ENCODE peak calls at places on chromosomes 13 and 19, in nine cellular contexts. One of them, this sample, is unnamed.

GRCh38 chr19:49676136-49676689 is 858 bp upstream of the PRMT1 start:
- DNase-seq in GM12865: peak; percentile 95
- DNase-seq in stomach: peak; percentile 84
- DNase-seq in OCI-LY7: peak; percentile 91
- DNase-seq in HCT116: peak; percentile 97
- DNase-seq in GM12878: peak; percentile 84
- DNase-seq in colonic mucosa: peak; percentile 90
- DNase-seq in testis: peak; percentile 88
- DNase-seq in PC-3: peak; percentile 86
- DNase-seq in this sample: peak; percentile 95

GRCh38 chr13:114062341-114062740 is 70.1 kb downstream of the RASA3 start:
- DNase-seq in GM12865: no peak
- DNase-seq in stomach: no peak
- DNase-seq in OCI-LY7: no peak
- DNase-seq in HCT116: no peak
- DNase-seq in GM12878: no peak
- DNase-seq in colonic mucosa: no peak
- DNase-seq in testis: no peak
- DNase-seq in PC-3: no peak
- DNase-seq in this sample: no peak

GRCh38 chr13:66617786-66618185 is 612.4 kb downstream of the PCDH9 start:
- DNase-seq in GM12865: no peak
- DNase-seq in stomach: no peak
- DNase-seq in OCI-LY7: no peak
- DNase-seq in HCT116: no peak
- DNase-seq in GM12878: no peak
- DNase-seq in colonic mucosa: no peak
- DNase-seq in testis: no peak
- DNase-seq in PC-3: no peak
- DNase-seq in this sample: no peak

GRCh38 chr19:45443462-45444317 is 20.0 kb upstream of the ERCC1 start:
- DNase-seq in GM12865: peak; percentile 81
- DNase-seq in stomach: peak; percentile 97
- DNase-seq in OCI-LY7: peak; percentile 43
- DNase-seq in HCT116: peak; percentile 83
- DNase-seq in GM12878: no peak
- DNase-seq in colonic mucosa: peak; percentile 97
- DNase-seq in testis: peak; percentile 94
- DNase-seq in PC-3: peak; percentile 93
- DNase-seq in this sample: peak; percentile 94

GRCh38 chr13:71242191-71242590 is 624.8 kb downstream of the DACH1 start:
- DNase-seq in GM12865: no peak
- DNase-seq in stomach: no peak
- DNase-seq in OCI-LY7: no peak
- DNase-seq in HCT116: no peak
- DNase-seq in GM12878: no peak
- DNase-seq in colonic mucosa: no peak
- DNase-seq in testis: no peak
- DNase-seq in PC-3: no peak
- DNase-seq in this sample: no peak

GRCh38 chr13:48542581-48543341 is 9.9 kb upstream of the RCBTB2 start:
- DNase-seq in GM12865: no peak
- DNase-seq in stomach: peak; percentile 58
- DNase-seq in OCI-LY7: peak; percentile 40
- DNase-seq in HCT116: no peak
- DNase-seq in GM12878: no peak
- DNase-seq in colonic mucosa: peak; percentile 45
- DNase-seq in testis: peak; percentile 66
- DNase-seq in PC-3: no peak
- DNase-seq in this sample: no peak

GRCh38 chr19:29378126-29378525 is 147.7 kb upstream of the VSTM2B start:
- DNase-seq in GM12865: no peak
- DNase-seq in stomach: no peak
- DNase-seq in OCI-LY7: no peak
- DNase-seq in HCT116: no peak
- DNase-seq in GM12878: no peak
- DNase-seq in colonic mucosa: peak; percentile 6
- DNase-seq in testis: no peak
- DNase-seq in PC-3: no peak
- DNase-seq in this sample: no peak

GRCh38 chr19:55474269-55475265 is 1.9 kb upstream of the ZNF628 start:
- DNase-seq in GM12865: no peak
- DNase-seq in stomach: no peak
- DNase-seq in OCI-LY7: no peak
- DNase-seq in HCT116: no peak
- DNase-seq in GM12878: no peak
- DNase-seq in colonic mucosa: no peak
- DNase-seq in testis: no peak
- DNase-seq in PC-3: no peak
- DNase-seq in this sample: peak; percentile 69

GRCh38 chr19:19630426-19630825 is 2.4 kb upstream of the LPAR2 start:
- DNase-seq in GM12865: no peak
- DNase-seq in stomach: no peak
- DNase-seq in OCI-LY7: no peak
- DNase-seq in HCT116: no peak
- DNase-seq in GM12878: no peak
- DNase-seq in colonic mucosa: no peak
- DNase-seq in testis: no peak
- DNase-seq in PC-3: no peak
- DNase-seq in this sample: no peak

GRCh38 chr13:30791354-30791921 is 56.1 kb downstream of the ALOX5AP start:
- DNase-seq in GM12865: no peak
- DNase-seq in stomach: no peak
- DNase-seq in OCI-LY7: no peak
- DNase-seq in HCT116: no peak
- DNase-seq in GM12878: no peak
- DNase-seq in colonic mucosa: no peak
- DNase-seq in testis: peak; percentile 44
- DNase-seq in PC-3: no peak
- DNase-seq in this sample: no peak

GRCh38 chr13:39810091-39810877 is 154.8 kb downstream of the COG6 start:
- DNase-seq in GM12865: no peak
- DNase-seq in stomach: no peak
- DNase-seq in OCI-LY7: no peak
- DNase-seq in HCT116: no peak
- DNase-seq in GM12878: no peak
- DNase-seq in colonic mucosa: no peak
- DNase-seq in testis: no peak
- DNase-seq in PC-3: peak; percentile 17
- DNase-seq in this sample: peak; percentile 39

GRCh38 chr19:50432658-50433057 is at the start of gene MYBPC2:
- DNase-seq in GM12865: peak; percentile 53
- DNase-seq in stomach: peak; percentile 31
- DNase-seq in OCI-LY7: peak; percentile 71
- DNase-seq in HCT116: no peak
- DNase-seq in GM12878: no peak
- DNase-seq in colonic mucosa: no peak
- DNase-seq in testis: no peak
- DNase-seq in PC-3: no peak
- DNase-seq in this sample: no peak

GRCh38 chr13:111515648-111516047 is 195.2 kb downstream of the TEX29 start:
- DNase-seq in GM12865: no peak
- DNase-seq in stomach: no peak
- DNase-seq in OCI-LY7: no peak
- DNase-seq in HCT116: no peak
- DNase-seq in GM12878: no peak
- DNase-seq in colonic mucosa: no peak
- DNase-seq in testis: peak; percentile 9
- DNase-seq in PC-3: no peak
- DNase-seq in this sample: no peak

GRCh38 chr13:45328661-45329105 is 12.3 kb downstream of the TPT1 start:
- DNase-seq in GM12865: no peak
- DNase-seq in stomach: no peak
- DNase-seq in OCI-LY7: no peak
- DNase-seq in HCT116: no peak
- DNase-seq in GM12878: no peak
- DNase-seq in colonic mucosa: no peak
- DNase-seq in testis: no peak
- DNase-seq in PC-3: no peak
- DNase-seq in this sample: no peak

GRCh38 chr13:101452519-101453485 is at the start of gene ITGBL1:
- DNase-seq in GM12865: peak; percentile 20
- DNase-seq in stomach: no peak
- DNase-seq in OCI-LY7: no peak
- DNase-seq in HCT116: no peak
- DNase-seq in GM12878: no peak
- DNase-seq in colonic mucosa: no peak
- DNase-seq in testis: no peak
- DNase-seq in PC-3: peak; percentile 41
- DNase-seq in this sample: no peak
- H3K4me3 ChIP-seq in GM12865: peak within 1 kb of the TSS; percentile 7
- H3K4me3 ChIP-seq in stomach: peak within 1 kb of the TSS; percentile 49
- H3K4me3 ChIP-seq in OCI-LY7: no peak within 1 kb of the TSS
- H3K4me3 ChIP-seq in HCT116: no peak within 1 kb of the TSS
- H3K4me3 ChIP-seq in GM12878: peak within 1 kb of the TSS; percentile 11
- H3K4me3 ChIP-seq in colonic mucosa: peak within 1 kb of the TSS; percentile 30
- H3K4me3 ChIP-seq in testis: peak within 1 kb of the TSS; percentile 39
- H3K4me3 ChIP-seq in PC-3: peak within 1 kb of the TSS; percentile 85
- H3K4me3 ChIP-seq in this sample: peak within 1 kb of the TSS; percentile 21

GRCh38 chr19:51641648-51642047 is 5.0 kb downstream of the SIGLEC14 start:
- DNase-seq in GM12865: no peak
- DNase-seq in stomach: no peak
- DNase-seq in OCI-LY7: no peak
- DNase-seq in HCT116: no peak
- DNase-seq in GM12878: no peak
- DNase-seq in colonic mucosa: no peak
- DNase-seq in testis: no peak
- DNase-seq in PC-3: no peak
- DNase-seq in this sample: no peak

GRCh38 chr19:51632126-51632525 is 1.9 kb upstream of the SIGLEC5 start:
- DNase-seq in GM12865: no peak
- DNase-seq in stomach: no peak
- DNase-seq in OCI-LY7: no peak
- DNase-seq in HCT116: no peak
- DNase-seq in GM12878: no peak
- DNase-seq in colonic mucosa: no peak
- DNase-seq in testis: no peak
- DNase-seq in PC-3: no peak
- DNase-seq in this sample: no peak

GRCh38 chr19:51639916-51640315 is 6.7 kb downstream of the SIGLEC14 start:
- DNase-seq in GM12865: no peak
- DNase-seq in stomach: no peak
- DNase-seq in OCI-LY7: no peak
- DNase-seq in HCT116: no peak
- DNase-seq in GM12878: no peak
- DNase-seq in colonic mucosa: no peak
- DNase-seq in testis: no peak
- DNase-seq in PC-3: no peak
- DNase-seq in this sample: no peak

GRCh38 chr19:51640371-51640770 is 6.3 kb downstream of the SIGLEC14 start:
- DNase-seq in GM12865: no peak
- DNase-seq in stomach: no peak
- DNase-seq in OCI-LY7: no peak
- DNase-seq in HCT116: no peak
- DNase-seq in GM12878: no peak
- DNase-seq in colonic mucosa: no peak
- DNase-seq in testis: no peak
- DNase-seq in PC-3: no peak
- DNase-seq in this sample: no peak

GRCh38 chr19:51637362-51637978 is 7.3 kb upstream of the SIGLEC5 start:
- DNase-seq in GM12865: peak; percentile 42
- DNase-seq in stomach: no peak
- DNase-seq in OCI-LY7: peak; percentile 23
- DNase-seq in HCT116: no peak
- DNase-seq in GM12878: no peak
- DNase-seq in colonic mucosa: no peak
- DNase-seq in testis: no peak
- DNase-seq in PC-3: peak; percentile 55
- DNase-seq in this sample: no peak
- TF ChIP-seq CTCF in GM12865: peak; percentile 53
- TF ChIP-seq CTCF in stomach: no peak
- TF ChIP-seq CTCF in OCI-LY7: peak; percentile 75
- TF ChIP-seq CTCF in HCT116: peak; percentile 58
- TF ChIP-seq CTCF in GM12878: peak; percentile 17
- TF ChIP-seq CTCF in colonic mucosa: peak; percentile 30
- TF ChIP-seq CTCF in testis: no peak
- TF ChIP-seq CTCF in PC-3: peak; percentile 80
- TF ChIP-seq CTCF in this sample: peak; percentile 20

GRCh38 chr19:610071-610800 is 20.6 kb downstream of the HCN2 start:
- DNase-seq in GM12865: peak; percentile 70
- DNase-seq in stomach: peak; percentile 41
- DNase-seq in OCI-LY7: peak; percentile 79
- DNase-seq in HCT116: no peak
- DNase-seq in GM12878: no peak
- DNase-seq in colonic mucosa: no peak
- DNase-seq in testis: peak; percentile 44
- DNase-seq in PC-3: no peak
- DNase-seq in this sample: no peak
- H3K4me3 ChIP-seq in GM12865: peak overlapping the region; percentile 61
- H3K4me3 ChIP-seq in stomach: peak overlapping the region; percentile 28
- H3K4me3 ChIP-seq in OCI-LY7: peak overlapping the region; percentile 66
- H3K4me3 ChIP-seq in HCT116: no peak overlapping the region
- H3K4me3 ChIP-seq in GM12878: no peak overlapping the region
- H3K4me3 ChIP-seq in colonic mucosa: peak overlapping the region; percentile 15
- H3K4me3 ChIP-seq in testis: no peak overlapping the region
- H3K4me3 ChIP-seq in PC-3: no peak overlapping the region
- H3K4me3 ChIP-seq in this sample: no peak overlapping the region

DNA sequence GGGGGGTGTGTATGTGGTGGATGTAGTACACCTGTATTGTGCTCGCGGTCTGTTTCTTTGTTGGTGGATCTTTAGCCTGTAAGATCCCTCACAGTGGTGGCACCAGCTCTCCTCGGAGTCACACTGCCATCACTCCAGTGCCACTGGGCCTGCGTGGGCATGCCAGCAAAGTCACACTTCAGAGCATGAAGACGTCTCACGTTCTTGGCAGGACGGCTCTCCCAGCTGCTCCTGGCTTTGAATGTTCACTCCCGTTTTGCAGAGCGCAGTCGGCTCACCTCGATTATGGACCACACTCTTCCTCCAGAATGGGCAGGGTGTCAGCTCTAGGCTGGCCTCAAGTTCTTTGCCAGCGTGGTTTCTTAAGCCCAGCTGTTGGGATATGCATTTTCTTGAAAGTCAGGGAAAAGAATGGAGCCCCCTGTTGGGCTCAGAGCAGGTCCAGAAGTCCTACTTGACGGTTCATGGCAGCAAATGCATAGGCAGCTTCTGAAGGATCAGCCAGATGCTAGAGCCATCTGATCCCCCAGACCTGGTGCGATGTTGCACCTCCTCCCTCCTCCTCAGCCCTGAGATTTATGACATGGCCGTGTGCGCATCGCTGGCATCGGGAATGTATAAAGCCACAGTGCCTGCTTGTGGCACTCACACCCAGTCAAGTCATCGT is 40.4 kb upstream of the NPAS1 start:
- DNase-seq in GM12865: no peak
- DNase-seq in stomach: no peak
- DNase-seq in OCI-LY7: no peak
- DNase-seq in HCT116: no peak
- DNase-seq in GM12878: no peak
- DNase-seq in colonic mucosa: no peak
- DNase-seq in testis: peak; percentile 46
- DNase-seq in PC-3: no peak
- DNase-seq in this sample: peak; percentile 29
- TF ChIP-seq CTCF in GM12865: no peak
- TF ChIP-seq CTCF in stomach: no peak
- TF ChIP-seq CTCF in OCI-LY7: no peak
- TF ChIP-seq CTCF in HCT116: peak; percentile 2
- TF ChIP-seq CTCF in GM12878: no peak
- TF ChIP-seq CTCF in colonic mucosa: no peak
- TF ChIP-seq CTCF in testis: no peak
- TF ChIP-seq CTCF in PC-3: no peak
- TF ChIP-seq CTCF in this sample: no peak